ENCODE peak calls at places on chromosomes 1 and 21, in eight cellular contexts. N, K, Q, F, P, E, U and X are unnamed samples.

GRCh38 chr1:11925938-11926292 is 312 bp downstream of the KIAA2013 start:
- DNase-seq in K (no peak), N (no peak), Q (no peak), E (no peak), U (no peak), P (no peak), F (peak; percentile 91), X (no peak)

GRCh38 chr1:198528376-198528775 is 12.1 kb downstream of the ATP6V1G3 start:
- DNase-seq in E (no peak), P (no peak), F (no peak), K (no peak), Q (no peak), N (no peak), U (no peak), X (no peak)

GRCh38 chr1:66210653-66211052 is 323.3 kb upstream of the SGIP1 start:
- DNase-seq in E (no peak), U (no peak), K (no peak), F (no peak), N (peak; percentile 32), Q (no peak), P (no peak), X (no peak)

GRCh38 chr1:63740432-63740831 is 33.4 kb upstream of the ROR1 start:
- DNase-seq in F (no peak), E (no peak), P (no peak), N (no peak), K (no peak), Q (no peak), U (no peak), X (no peak)

GRCh38 chr1:230752407-230752806 is 5.2 kb downstream of the CAPN9 start:
- DNase-seq in F (peak; percentile 67), K (no peak), P (no peak), E (no peak), N (no peak), Q (no peak), U (no peak), X (no peak)

GRCh38 chr1:172185206-172185605 is 235.3 kb upstream of the C1orf105 start:
- DNase-seq in F (no peak), P (no peak), N (no peak), K (no peak), Q (no peak), U (no peak), E (no peak), X (no peak)

GRCh38 chr1:233269656-233270055 is 25.9 kb downstream of the PCNX2 start:
- DNase-seq in K (no peak), N (no peak), U (no peak), F (no peak), Q (no peak), P (no peak), E (no peak), X (no peak)

GRCh38 chr21:44575307-44576024 is 1.9 kb downstream of the KRTAP10-4 start:
- DNase-seq in K (no peak), Q (no peak), E (peak; percentile 9), U (no peak), F (peak; percentile 36), N (no peak), P (no peak), X (no peak)

GRCh38 chr1:1891349-1892078 is 627 bp upstream of the GNB1 start:
- DNase-seq in U (peak; percentile 69), K (peak; percentile 81), P (peak; percentile 55), N (peak; percentile 54), Q (peak; percentile 37), F (peak; percentile 97), E (no peak), X (peak; percentile 49)

GRCh38 chr1:77282187-77282865 is 507 bp downstream of the AK5 start:
- DNase-seq in P (peak; percentile 21), U (peak; percentile 34), F (peak; percentile 76), E (no peak), Q (no peak), K (peak; percentile 11), N (no peak), X (no peak)

GRCh38 chr1:175774921-175775320 is 31.5 kb upstream of the TNR start:
- DNase-seq in N (no peak), E (no peak), K (no peak), F (no peak), U (no peak), Q (no peak), P (no peak), X (no peak)

GRCh38 chr1:231354330-231355020 is 16.4 kb downstream of the SPRTN start:
- DNase-seq in N (no peak), K (no peak), U (no peak), Q (no peak), E (no peak), P (no peak), F (no peak), X (no peak)

GRCh38 chr1:155226188-155226909 is 17.9 kb downstream of the MTX1 start:
- DNase-seq in N (peak; percentile 90), P (peak; percentile 73), E (peak; percentile 87), Q (peak; percentile 76), U (peak; percentile 79), K (peak; percentile 78), F (peak; percentile 92), X (no peak)

GRCh38 chr1:93566227-93566626 is 115.4 kb downstream of the BCAR3 start:
- DNase-seq in Q (no peak), E (no peak), U (no peak), N (no peak), K (no peak), P (no peak), F (no peak), X (no peak)

GRCh38 chr1:25066253-25066652 is 136.2 kb upstream of the RUNX3 start:
- DNase-seq in E (no peak), U (no peak), F (peak; percentile 76), K (no peak), P (peak; percentile 41), N (no peak), Q (no peak), X (no peak)

GRCh38 chr1:219337588-219337987 is 163.9 kb downstream of the LYPLAL1 start:
- DNase-seq in U (no peak), Q (no peak), K (no peak), F (no peak), E (no peak), N (no peak), P (no peak), X (no peak)